ENCODE peak calls at places on chromosomes 6 and 20, in nine cellular contexts. N is NCI-H1930, O is tibial nerve, A is M059J, C is mucosa of gallbladder, K is iPS DF 6.9, Q is left lung, E is T follicular helper cell, U is GM04504. B is an unnamed sample.

GRCh38 chr6:4459032-4459431 is 317.2 kb upstream of the CDYL start:
- DNase-seq in A (peak; percentile 90), C (no peak), N (no peak), U (peak; percentile 59), E (no peak), O (no peak), Q (no peak), K (no peak), B (no peak)

GRCh38 chr6:166341915-166342292 is 441 bp downstream of the SFT2D1 start:
- DNase-seq in Q (no peak), C (no peak), K (no peak), E (no peak), N (no peak), O (no peak), A (peak; percentile 22), U (no peak), B (no peak)

GRCh38 chr6:117449549-117450439 is 24.1 kb upstream of the ROS1 start:
- DNase-seq in Q (peak; percentile 40), O (peak; percentile 84), U (no peak), A (peak; percentile 70), C (peak; percentile 65), N (peak; percentile 35), E (peak; percentile 41), K (peak; percentile 50), B (no peak)

GRCh38 chr20:6051505-6051904 is 2.4 kb downstream of the LRRN4 start:
- DNase-seq in E (no peak), Q (no peak), N (no peak), K (no peak), A (peak; percentile 93), U (no peak), O (no peak), C (no peak), B (no peak)

GRCh38 chr20:56978475-56978874 is 288.0 kb downstream of the BMP7 start:
- DNase-seq in Q (no peak), K (no peak), U (no peak), O (no peak), E (no peak), A (no peak), N (no peak), C (no peak), B (no peak)

GRCh38 chr20:22574545-22575086 is 9.8 kb downstream of the FOXA2 start:
- DNase-seq in O (no peak), A (no peak), K (no peak), C (no peak), E (no peak), U (no peak), N (no peak), Q (no peak), B (no peak)

GRCh38 chr6:156791261-156791850 is 14.2 kb downstream of the ARID1B start:
- DNase-seq in C (no peak), Q (no peak), O (no peak), N (no peak), U (no peak), E (peak; percentile 15), K (no peak), A (peak; percentile 15), B (no peak)

GRCh38 chr6:2081155-2082138 is 164.0 kb downstream of the GMDS start:
- DNase-seq in U (no peak), A (no peak), E (no peak), K (no peak), N (no peak), Q (no peak), C (no peak), O (no peak), B (no peak)

GRCh38 chr6:34538581-34538980 is 17.5 kb downstream of the SPDEF start:
- DNase-seq in N (no peak), E (no peak), A (no peak), K (no peak), U (no peak), O (no peak), Q (no peak), C (no peak), B (no peak)

GRCh38 chr6:105740946-105741605 is 338.2 kb upstream of the PREP start:
- DNase-seq in K (no peak), O (no peak), E (no peak), A (peak; percentile 8), Q (no peak), N (no peak), C (no peak), U (no peak), B (no peak)

GRCh38 chr6:39558791-39559190 is 166.4 kb downstream of the KIF6 start:
- DNase-seq in C (no peak), U (no peak), Q (no peak), N (no peak), O (no peak), K (no peak), A (no peak), E (no peak), B (no peak)

GRCh38 chr20:35215066-35215956 is 11.2 kb upstream of the MMP24 start:
- DNase-seq in Q (no peak), N (no peak), E (no peak), U (no peak), K (no peak), A (peak; percentile 92), O (no peak), C (no peak), B (no peak)

GRCh38 chr20:45406260-45407066 is 1.6 kb upstream of the DBNDD2 start:
- DNase-seq in E (peak; percentile 25), K (peak; percentile 1), O (peak; percentile 41), U (no peak), A (peak; percentile 51), Q (peak; percentile 76), N (peak; percentile 80), C (peak; percentile 65), B (peak; percentile 50)

GRCh38 chr6:26249709-26249958 is 115.4 kb upstream of the BTN3A2 start:
- DNase-seq in A (no peak), O (no peak), E (no peak), K (no peak), Q (no peak), N (no peak), C (no peak), U (no peak), B (no peak)

GRCh38 chr20:48667481-48667880 is 160.3 kb downstream of the PREX1 start:
- DNase-seq in E (no peak), N (no peak), O (no peak), C (no peak), Q (no peak), U (no peak), A (no peak), K (no peak), B (no peak)

GRCh38 chr6:31718294-31718693 is 3.1 kb downstream of the LY6G6D start:
- DNase-seq in U (no peak), Q (no peak), K (no peak), A (no peak), N (no peak), C (no peak), E (no peak), O (no peak), B (no peak)

GRCh38 chr6:134675110-134676038 is 274.5 kb downstream of the ALDH8A1 start:
- DNase-seq in A (no peak), Q (no peak), E (no peak), N (peak; percentile 89), O (no peak), K (no peak), U (no peak), C (no peak), B (no peak)

GRCh38 chr6:38443750-38444149 is 196.0 kb downstream of the BTBD9 start:
- DNase-seq in Q (no peak), K (no peak), U (no peak), N (no peak), E (no peak), A (peak; percentile 13), C (no peak), O (no peak), B (no peak)

B was measured in T-helper 17 cell.